ENCODE peak calls at places on chromosomes 4 and X, in six cellular contexts. One of them, this sample, is unnamed. For H3K36me3, the result is how much of the 10 kb centered on the place peaks cover.

GRCh38 chr4:45122406-45122805 is 396.1 kb upstream of the GNPDA2 start:
- DNase-seq in MM.1S: no peak
- DNase-seq in tibial nerve: no peak
- DNase-seq in adipocyte: no peak
- DNase-seq in psoas muscle: no peak
- DNase-seq in esophagus muscularis mucosa: no peak
- DNase-seq in this sample: no peak

GRCh38 chrX:43745938-43746721 is 90.0 kb downstream of the MAOA start:
- DNase-seq in MM.1S: no peak
- DNase-seq in tibial nerve: no peak
- DNase-seq in adipocyte: peak
- DNase-seq in psoas muscle: no peak
- DNase-seq in esophagus muscularis mucosa: no peak
- DNase-seq in this sample: no peak

GRCh38 chrX:130268500-130269170 is at the start of gene ZNF280C:
- DNase-seq in MM.1S: peak
- DNase-seq in tibial nerve: peak
- DNase-seq in adipocyte: peak
- DNase-seq in psoas muscle: peak
- DNase-seq in esophagus muscularis mucosa: peak
- DNase-seq in this sample: peak

GRCh38 chr4:22216278-22216677 is 267.7 kb upstream of the KCNIP4 start:
- DNase-seq in MM.1S: no peak
- DNase-seq in tibial nerve: no peak
- DNase-seq in adipocyte: no peak
- DNase-seq in psoas muscle: no peak
- DNase-seq in esophagus muscularis mucosa: no peak
- DNase-seq in this sample: no peak

GRCh38 chrX:140733766-140734342 is 24.3 kb downstream of the LINC00632 start:
- DNase-seq in MM.1S: peak
- DNase-seq in tibial nerve: no peak
- DNase-seq in adipocyte: peak
- DNase-seq in psoas muscle: no peak
- DNase-seq in esophagus muscularis mucosa: no peak
- DNase-seq in this sample: no peak

GRCh38 chr4:164779811-164780216 is 25.9 kb downstream of the SMIM31 start:
- DNase-seq in MM.1S: peak
- DNase-seq in tibial nerve: no peak
- DNase-seq in adipocyte: peak
- DNase-seq in psoas muscle: no peak
- DNase-seq in esophagus muscularis mucosa: no peak
- DNase-seq in this sample: no peak

GRCh38 chrX:150775569-150776350 is 82.6 kb downstream of the MTMR1 start:
- DNase-seq in MM.1S: no peak
- DNase-seq in tibial nerve: no peak
- DNase-seq in adipocyte: no peak
- DNase-seq in psoas muscle: no peak
- DNase-seq in esophagus muscularis mucosa: no peak
- DNase-seq in this sample: no peak

GRCh38 chrX:37405954-37406353 is 56.8 kb downstream of the PRRG1 start:
- DNase-seq in MM.1S: no peak
- DNase-seq in tibial nerve: no peak
- DNase-seq in adipocyte: peak
- DNase-seq in psoas muscle: no peak
- DNase-seq in esophagus muscularis mucosa: no peak
- DNase-seq in this sample: no peak

GRCh38 chrX:15524417-15524816 is 23.8 kb downstream of the BMX start:
- DNase-seq in MM.1S: no peak
- DNase-seq in tibial nerve: no peak
- DNase-seq in adipocyte: peak
- DNase-seq in psoas muscle: no peak
- DNase-seq in esophagus muscularis mucosa: no peak
- DNase-seq in this sample: no peak

GRCh38 chrX:133681897-133682296 is 266.6 kb upstream of the GPC4 start:
- DNase-seq in MM.1S: no peak
- DNase-seq in tibial nerve: no peak
- DNase-seq in adipocyte: no peak
- DNase-seq in psoas muscle: no peak
- DNase-seq in esophagus muscularis mucosa: no peak
- DNase-seq in this sample: no peak

DNA sequence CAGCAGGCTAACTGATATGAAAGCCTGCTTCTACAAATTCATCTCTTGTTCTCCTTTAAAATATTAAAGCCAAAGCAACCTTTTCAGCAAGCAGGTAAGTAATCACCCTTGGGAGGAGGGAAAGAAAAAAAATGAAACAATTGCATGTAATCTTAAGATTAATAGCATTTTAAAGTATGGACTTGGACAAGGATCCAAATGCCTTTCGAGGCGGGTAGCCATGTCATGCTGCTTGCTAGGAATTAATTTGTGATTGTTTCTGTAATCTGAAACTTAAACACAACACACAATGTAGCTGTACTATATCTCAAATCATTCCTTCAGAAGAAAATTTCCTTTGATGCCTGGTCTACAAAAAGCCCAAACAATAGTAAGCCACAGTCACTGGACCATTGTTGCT is 112.3 kb upstream of the CBR4 start:
- DNase-seq in MM.1S: no peak
- DNase-seq in tibial nerve: no peak
- DNase-seq in adipocyte: peak
- DNase-seq in psoas muscle: no peak
- DNase-seq in esophagus muscularis mucosa: no peak
- DNase-seq in this sample: no peak
- H3K36me3 ChIP-seq in MM.1S: under half
- H3K36me3 ChIP-seq in tibial nerve: under half
- H3K36me3 ChIP-seq in adipocyte: half or more
- H3K36me3 ChIP-seq in psoas muscle: half or more
- H3K36me3 ChIP-seq in esophagus muscularis mucosa: under half
- H3K36me3 ChIP-seq in this sample: under half

DNA sequence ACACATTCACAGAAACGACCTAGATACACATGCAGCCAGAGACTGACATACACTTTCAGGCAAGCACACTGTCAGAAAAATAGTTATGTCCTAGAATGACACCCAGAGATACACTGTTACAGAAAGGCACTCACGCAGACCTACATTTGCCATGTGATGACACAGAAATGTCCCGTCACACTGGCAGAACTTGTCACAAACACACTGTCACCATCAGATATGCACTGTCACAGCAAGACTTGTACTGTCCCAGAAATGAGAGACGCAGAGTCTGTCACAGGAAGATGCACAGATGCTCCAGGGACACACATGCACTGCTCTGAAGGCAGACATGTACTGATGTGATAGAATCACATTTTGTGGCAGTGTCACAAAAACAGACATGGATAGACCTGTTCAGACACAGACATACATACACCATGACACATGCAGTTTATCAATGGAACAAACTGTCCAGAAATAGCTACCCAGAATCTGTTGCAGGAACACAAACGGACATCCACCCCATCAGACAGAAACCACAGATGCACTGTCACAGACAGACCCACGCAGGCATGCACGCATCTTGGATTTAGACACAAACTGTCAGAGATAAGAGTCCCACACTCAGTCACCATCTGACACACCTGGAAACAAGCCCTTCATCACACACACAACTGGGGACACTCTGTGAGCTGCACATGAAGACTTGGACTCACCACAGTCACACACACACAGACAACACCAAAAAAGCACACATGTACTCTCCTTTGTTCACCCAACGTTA is 1.3 kb upstream of the PIM2 start:
- DNase-seq in MM.1S: no peak
- DNase-seq in tibial nerve: no peak
- DNase-seq in adipocyte: no peak
- DNase-seq in psoas muscle: no peak
- DNase-seq in esophagus muscularis mucosa: no peak
- DNase-seq in this sample: no peak
- H3K36me3 ChIP-seq in MM.1S: under half
- H3K36me3 ChIP-seq in tibial nerve: under half
- H3K36me3 ChIP-seq in adipocyte: under half
- H3K36me3 ChIP-seq in psoas muscle: under half
- H3K36me3 ChIP-seq in esophagus muscularis mucosa: under half
- H3K36me3 ChIP-seq in this sample: under half

GRCh38 chr4:6594826-6595355 is 19.9 kb downstream of the MAN2B2 start:
- DNase-seq in MM.1S: no peak
- DNase-seq in tibial nerve: no peak
- DNase-seq in adipocyte: no peak
- DNase-seq in psoas muscle: no peak
- DNase-seq in esophagus muscularis mucosa: no peak
- DNase-seq in this sample: no peak
- H3K36me3 ChIP-seq in MM.1S: under half
- H3K36me3 ChIP-seq in tibial nerve: under half
- H3K36me3 ChIP-seq in adipocyte: under half
- H3K36me3 ChIP-seq in psoas muscle: under half
- H3K36me3 ChIP-seq in esophagus muscularis mucosa: half or more
- H3K36me3 ChIP-seq in this sample: under half

GRCh38 chrX:99494668-99495067 is 915.4 kb downstream of the PCDH19 start:
- DNase-seq in MM.1S: no peak
- DNase-seq in tibial nerve: no peak
- DNase-seq in adipocyte: no peak
- DNase-seq in psoas muscle: no peak
- DNase-seq in esophagus muscularis mucosa: no peak
- DNase-seq in this sample: no peak
- H3K36me3 ChIP-seq in MM.1S: under half
- H3K36me3 ChIP-seq in tibial nerve: under half
- H3K36me3 ChIP-seq in adipocyte: under half
- H3K36me3 ChIP-seq in psoas muscle: under half
- H3K36me3 ChIP-seq in esophagus muscularis mucosa: under half
- H3K36me3 ChIP-seq in this sample: under half

GRCh38 chr4:39024311-39024865 is 7.8 kb downstream of the TMEM156 start:
- DNase-seq in MM.1S: no peak
- DNase-seq in tibial nerve: no peak
- DNase-seq in adipocyte: no peak
- DNase-seq in psoas muscle: no peak
- DNase-seq in esophagus muscularis mucosa: no peak
- DNase-seq in this sample: no peak

GRCh38 chr4:39022241-39022640 is 10.0 kb downstream of the TMEM156 start:
- DNase-seq in MM.1S: no peak
- DNase-seq in tibial nerve: no peak
- DNase-seq in adipocyte: no peak
- DNase-seq in psoas muscle: no peak
- DNase-seq in esophagus muscularis mucosa: no peak
- DNase-seq in this sample: no peak

GRCh38 chr4:39021631-39022030 is 10.6 kb downstream of the TMEM156 start:
- DNase-seq in MM.1S: no peak
- DNase-seq in tibial nerve: no peak
- DNase-seq in adipocyte: no peak
- DNase-seq in psoas muscle: no peak
- DNase-seq in esophagus muscularis mucosa: no peak
- DNase-seq in this sample: no peak

GRCh38 chr4:39025552-39026085 is 6.6 kb downstream of the TMEM156 start:
- DNase-seq in MM.1S: no peak
- DNase-seq in tibial nerve: no peak
- DNase-seq in adipocyte: no peak
- DNase-seq in psoas muscle: no peak
- DNase-seq in esophagus muscularis mucosa: no peak
- DNase-seq in this sample: no peak

GRCh38 chr4:39023059-39023458 is 9.2 kb downstream of the TMEM156 start:
- DNase-seq in MM.1S: no peak
- DNase-seq in tibial nerve: no peak
- DNase-seq in adipocyte: no peak
- DNase-seq in psoas muscle: no peak
- DNase-seq in esophagus muscularis mucosa: no peak
- DNase-seq in this sample: no peak
- H3K36me3 ChIP-seq in MM.1S: under half
- H3K36me3 ChIP-seq in tibial nerve: under half
- H3K36me3 ChIP-seq in adipocyte: under half
- H3K36me3 ChIP-seq in psoas muscle: under half
- H3K36me3 ChIP-seq in esophagus muscularis mucosa: under half
- H3K36me3 ChIP-seq in this sample: under half

GRCh38 chr4:82890913-82891727 is at the start of gene SEC31A:
- DNase-seq in MM.1S: peak
- DNase-seq in tibial nerve: peak
- DNase-seq in adipocyte: peak
- DNase-seq in psoas muscle: peak
- DNase-seq in esophagus muscularis mucosa: peak
- DNase-seq in this sample: peak

GRCh38 chr4:82896755-82897154 is 3.8 kb upstream of the THAP9 start:
- DNase-seq in MM.1S: no peak
- DNase-seq in tibial nerve: no peak
- DNase-seq in adipocyte: no peak
- DNase-seq in psoas muscle: no peak
- DNase-seq in esophagus muscularis mucosa: no peak
- DNase-seq in this sample: no peak

GRCh38 chr4:82891728-82892466 is 944 bp upstream of the SEC31A start:
- DNase-seq in MM.1S: peak
- DNase-seq in tibial nerve: no peak
- DNase-seq in adipocyte: peak
- DNase-seq in psoas muscle: no peak
- DNase-seq in esophagus muscularis mucosa: no peak
- DNase-seq in this sample: no peak

GRCh38 chr4:82892467-82892802 is 1.5 kb upstream of the SEC31A start:
- DNase-seq in MM.1S: no peak
- DNase-seq in tibial nerve: no peak
- DNase-seq in adipocyte: no peak
- DNase-seq in psoas muscle: no peak
- DNase-seq in esophagus muscularis mucosa: no peak
- DNase-seq in this sample: no peak

GRCh38 chr4:82893942-82894341 is 3.0 kb upstream of the SEC31A start:
- DNase-seq in MM.1S: no peak
- DNase-seq in tibial nerve: no peak
- DNase-seq in adipocyte: no peak
- DNase-seq in psoas muscle: no peak
- DNase-seq in esophagus muscularis mucosa: no peak
- DNase-seq in this sample: no peak
- H3K36me3 ChIP-seq in MM.1S: under half
- H3K36me3 ChIP-seq in tibial nerve: under half
- H3K36me3 ChIP-seq in adipocyte: under half
- H3K36me3 ChIP-seq in psoas muscle: half or more
- H3K36me3 ChIP-seq in esophagus muscularis mucosa: under half
- H3K36me3 ChIP-seq in this sample: under half

GRCh38 chr4:2949782-2950125 is 13.5 kb downstream of the NOP14 start:
- DNase-seq in MM.1S: no peak
- DNase-seq in tibial nerve: no peak
- DNase-seq in adipocyte: no peak
- DNase-seq in psoas muscle: no peak
- DNase-seq in esophagus muscularis mucosa: no peak
- DNase-seq in this sample: no peak

GRCh38 chr4:2947926-2948325 is 15.3 kb downstream of the NOP14 start:
- DNase-seq in MM.1S: no peak
- DNase-seq in tibial nerve: no peak
- DNase-seq in adipocyte: no peak
- DNase-seq in psoas muscle: no peak
- DNase-seq in esophagus muscularis mucosa: no peak
- DNase-seq in this sample: no peak

GRCh38 chr4:2944882-2945526 is 18.2 kb downstream of the NOP14 start:
- DNase-seq in MM.1S: no peak
- DNase-seq in tibial nerve: no peak
- DNase-seq in adipocyte: no peak
- DNase-seq in psoas muscle: no peak
- DNase-seq in esophagus muscularis mucosa: no peak
- DNase-seq in this sample: no peak

GRCh38 chr4:2948895-2949781 is 14.1 kb downstream of the NOP14 start:
- DNase-seq in MM.1S: no peak
- DNase-seq in tibial nerve: no peak
- DNase-seq in adipocyte: peak
- DNase-seq in psoas muscle: peak
- DNase-seq in esophagus muscularis mucosa: no peak
- DNase-seq in this sample: no peak

GRCh38 chr4:2946812-2947600 is 16.2 kb downstream of the NOP14 start:
- DNase-seq in MM.1S: no peak
- DNase-seq in tibial nerve: no peak
- DNase-seq in adipocyte: no peak
- DNase-seq in psoas muscle: no peak
- DNase-seq in esophagus muscularis mucosa: no peak
- DNase-seq in this sample: no peak
- H3K36me3 ChIP-seq in MM.1S: under half
- H3K36me3 ChIP-seq in tibial nerve: under half
- H3K36me3 ChIP-seq in adipocyte: half or more
- H3K36me3 ChIP-seq in psoas muscle: half or more
- H3K36me3 ChIP-seq in esophagus muscularis mucosa: half or more
- H3K36me3 ChIP-seq in this sample: half or more

GRCh38 chr4:56444719-56445118 is 8.7 kb downstream of the PAICS start:
- DNase-seq in MM.1S: no peak
- DNase-seq in tibial nerve: no peak
- DNase-seq in adipocyte: no peak
- DNase-seq in psoas muscle: no peak
- DNase-seq in esophagus muscularis mucosa: no peak
- DNase-seq in this sample: no peak
- H3K36me3 ChIP-seq in MM.1S: under half
- H3K36me3 ChIP-seq in tibial nerve: under half
- H3K36me3 ChIP-seq in adipocyte: half or more
- H3K36me3 ChIP-seq in psoas muscle: half or more
- H3K36me3 ChIP-seq in esophagus muscularis mucosa: under half
- H3K36me3 ChIP-seq in this sample: under half